ENCODE peak calls at places on chromosome 14, in ten cellular contexts. T, N, I, L, V, G, O, U, A and H are unnamed samples.

GRCh38 chr14:24398943-24399801 is at the start of gene NYNRIN:
- DNase-seq in N (peak), L (peak), T (peak), O (no peak), I (peak), G (peak), U (no peak), V (peak), A (peak), H (peak)

GRCh38 chr14:52111583-52111982 is 42.7 kb upstream of the NID2 start:
- DNase-seq in A (no peak), G (no peak), O (no peak), T (peak), N (peak), V (no peak), L (no peak), U (peak), I (no peak), H (no peak)

GRCh38 chr14:30227436-30227835 is 299.8 kb upstream of the PRKD1 start:
- DNase-seq in L (no peak), I (no peak), U (no peak), G (no peak), T (peak), V (no peak), N (no peak), O (no peak), A (no peak), H (no peak)

GRCh38 chr14:60238955-60239354 is 10.1 kb upstream of the PPM1A start:
- DNase-seq in N (no peak), O (no peak), V (no peak), A (no peak), T (no peak), G (no peak), U (no peak), I (no peak), L (no peak), H (no peak)

GRCh38 chr14:49315570-49315969 is 270.6 kb downstream of the RPS29 start:
- DNase-seq in O (no peak), T (no peak), N (no peak), G (no peak), U (no peak), V (no peak), A (no peak), I (no peak), L (no peak), H (no peak)

GRCh38 chr14:77151918-77152588 is 10.5 kb upstream of the ZDHHC22 start:
- DNase-seq in U (peak), L (no peak), V (no peak), I (no peak), G (peak), T (peak), O (no peak), A (no peak), N (peak), H (no peak)

GRCh38 chr14:45185110-45185814 is 49.5 kb downstream of the FANCM start:
- DNase-seq in U (no peak), I (no peak), A (no peak), L (no peak), G (no peak), N (no peak), T (peak), V (no peak), O (no peak), H (no peak)

GRCh38 chr14:30034049-30034635 is 106.5 kb upstream of the PRKD1 start:
- DNase-seq in U (no peak), A (no peak), T (no peak), L (no peak), N (peak), I (no peak), O (no peak), G (no peak), V (no peak), H (no peak)

GRCh38 chr14:65002586-65003210 is 16.0 kb downstream of the FNTB start:
- DNase-seq in L (no peak), A (no peak), I (no peak), V (no peak), N (peak), T (peak), G (no peak), O (no peak), U (no peak), H (no peak)

GRCh38 chr14:75429562-75429961 is 1.7 kb downstream of the JDP2 start:
- DNase-seq in V (no peak), I (no peak), A (no peak), U (no peak), T (no peak), O (no peak), G (no peak), N (no peak), L (no peak), H (no peak)

GRCh38 chr14:60722836-60723217 is 1.3 kb downstream of the SIX4 start:
- DNase-seq in U (no peak), T (peak), L (no peak), V (no peak), I (no peak), O (no peak), N (no peak), G (no peak), A (peak), H (peak)

GRCh38 chr14:20350280-20350679 is 6.8 kb downstream of the PARP2 start:
- DNase-seq in N (no peak), G (no peak), L (no peak), O (no peak), A (no peak), U (no peak), T (no peak), V (no peak), I (no peak), H (no peak)

GRCh38 chr14:50985816-50986396 is 41.6 kb upstream of the PYGL start:
- DNase-seq in T (no peak), I (no peak), O (no peak), G (no peak), A (no peak), U (no peak), V (no peak), L (no peak), N (peak), H (no peak)

GRCh38 chr14:65131176-65131765 is 29.0 kb upstream of the MAX start:
- DNase-seq in G (no peak), T (no peak), I (no peak), U (no peak), L (no peak), A (peak), O (no peak), N (peak), V (no peak), H (no peak)

GRCh38 chr14:20440882-20441281 is 4.9 kb upstream of the KLHL33 start:
- DNase-seq in I (peak), A (no peak), T (no peak), G (no peak), L (no peak), U (no peak), V (no peak), N (no peak), O (no peak), H (no peak)

GRCh38 chr14:72518809-72519377 is 375.0 kb downstream of the DPF3 start:
- DNase-seq in L (no peak), I (peak), G (peak), U (no peak), A (no peak), T (no peak), N (peak), V (peak), O (no peak), H (no peak)

GRCh38 chr14:81427348-81428058 is 27.4 kb upstream of the STON2 start:
- DNase-seq in G (no peak), O (no peak), I (peak), L (peak), N (peak), V (no peak), U (no peak), A (no peak), T (no peak), H (no peak)

GRCh38 chr14:93285048-93285447 is 47.8 kb downstream of the BTBD7 start:
- DNase-seq in I (no peak), L (no peak), T (peak), U (peak), V (no peak), O (no peak), G (no peak), N (peak), A (no peak), H (no peak)

GRCh38 chr14:76091036-76091435 is 60.7 kb upstream of the GPATCH2L start:
- DNase-seq in I (no peak), V (no peak), N (peak), U (no peak), L (no peak), A (no peak), O (no peak), T (peak), G (no peak), H (no peak)

GRCh38 chr14:95417492-95417891 is 97.8 kb upstream of the CLMN start:
- DNase-seq in T (no peak), G (no peak), I (no peak), L (no peak), U (no peak), V (no peak), N (no peak), A (no peak), O (no peak), H (no peak)

GRCh38 chr14:49982082-49982481 is 89.2 kb downstream of the ARF6 start:
- DNase-seq in L (no peak), U (peak), O (no peak), I (no peak), G (no peak), A (no peak), T (no peak), V (no peak), N (peak), H (no peak)

GRCh38 chr14:73026845-73027542 is at the start of gene ZFYVE1:
- DNase-seq in A (peak), G (peak), I (peak), N (peak), T (peak), U (peak), O (peak), L (peak), V (peak), H (peak)

GRCh38 chr14:39232554-39233415 is 930 bp upstream of the MIA2 start:
- DNase-seq in L (no peak), O (no peak), A (peak), T (peak), U (no peak), G (no peak), V (no peak), I (no peak), N (peak), H (no peak)

GRCh38 chr14:73785336-73785833 is 66.2 kb upstream of the PTGR2 start:
- DNase-seq in U (peak), O (no peak), N (peak), L (no peak), V (no peak), T (peak), G (no peak), A (no peak), I (no peak), H (no peak)

GRCh38 chr14:63134801-63135200 is 69.4 kb upstream of the RHOJ start:
- DNase-seq in O (no peak), V (no peak), L (no peak), U (no peak), N (peak), G (no peak), A (peak), T (peak), I (no peak), H (no peak)

GRCh38 chr14:26026384-26026783 is 571.4 kb downstream of the NOVA1 start:
- DNase-seq in T (no peak), U (no peak), L (no peak), V (no peak), N (no peak), O (no peak), I (no peak), G (no peak), A (no peak), H (no peak)

GRCh38 chr14:23864856-23865255 is 88.7 kb upstream of the DHRS4 start:
- DNase-seq in N (no peak), I (no peak), L (no peak), U (no peak), G (no peak), O (no peak), T (no peak), V (no peak), A (no peak), H (no peak)

GRCh38 chr14:51479584-51480305 is 172.0 kb upstream of the FRMD6 start:
- DNase-seq in L (no peak), V (no peak), T (peak), I (no peak), U (no peak), O (no peak), A (no peak), G (no peak), N (no peak), H (no peak)

GRCh38 chr14:51648296-51648695 is 3.4 kb upstream of the FRMD6 start:
- DNase-seq in T (no peak), A (no peak), V (no peak), N (no peak), I (no peak), O (no peak), G (no peak), U (no peak), L (no peak), H (no peak)

GRCh38 chr14:52951730-52952481 is 1.1 kb upstream of the FERMT2 start:
- DNase-seq in A (peak), G (no peak), O (no peak), V (no peak), L (no peak), U (peak), I (no peak), T (peak), N (peak), H (no peak)

GRCh38 chr14:75279153-75279738 is 618 bp downstream of the FOS start:
- DNase-seq in G (peak), A (peak), V (no peak), O (no peak), L (peak), N (peak), I (no peak), U (no peak), T (peak), H (no peak)

GRCh38 chr14:96752594-96752993 is 44.6 kb upstream of the VRK1 start:
- DNase-seq in U (no peak), T (no peak), N (peak), V (no peak), L (no peak), A (no peak), G (no peak), O (no peak), I (no peak), H (no peak)

GRCh38 chr14:75939200-75939599 is 42.6 kb downstream of the TGFB3 start:
- DNase-seq in I (no peak), T (no peak), N (no peak), L (no peak), O (no peak), U (no peak), V (no peak), G (no peak), A (no peak), H (no peak)